ENCODE peak calls at places on chromosomes 11 and 22, in four cellular contexts. I is WTC11, T is HepG2, F is K562. D is an unnamed sample.

GRCh38 chr11:109978895-109979294 is 114.3 kb upstream of the ZC3H12C start:
- DNase-seq in I (no peak), F (no peak), T (no peak), D (no peak)

GRCh38 chr11:1116666-1117390 is 40.9 kb upstream of the MUC5AC start:
- DNase-seq in F (no peak), I (no peak), T (no peak), D (no peak)

GRCh38 chr11:18798941-18799469 is 7.4 kb upstream of the PTPN5 start:
- DNase-seq in F (no peak), T (no peak), I (no peak), D (peak)

GRCh38 chr11:44992181-44992582 is 41.5 kb upstream of the TP53I11 start:
- DNase-seq in F (no peak), I (no peak), T (no peak), D (no peak)

GRCh38 chr11:15819679-15820286 is 536.6 kb downstream of the SOX6 start:
- DNase-seq in I (peak), F (peak), T (peak), D (peak)

GRCh38 chr22:46303347-46303965 is 6.8 kb downstream of the GTSE1 start:
- DNase-seq in F (no peak), T (no peak), I (no peak), D (no peak)

GRCh38 chr11:122488892-122489291 is 166.6 kb upstream of the UBASH3B start:
- DNase-seq in I (no peak), F (no peak), T (no peak), D (no peak)

GRCh38 chr11:24356501-24356900 is 140.4 kb upstream of the LUZP2 start:
- DNase-seq in T (no peak), F (no peak), I (no peak), D (no peak)

GRCh38 chr11:117226388-117227385 is 5.2 kb downstream of the PCSK7 start:
- DNase-seq in I (no peak), T (peak), F (peak), D (peak)

GRCh38 chr11:73198677-73199076 is 19.4 kb upstream of the P2RY2 start:
- DNase-seq in F (no peak), I (peak), T (peak), D (no peak)

GRCh38 chr11:77776455-77776854 is 44.1 kb downstream of the RSF1 start:
- DNase-seq in I (no peak), F (no peak), T (peak), D (peak)

GRCh38 chr11:444397-445144 is 2.8 kb upstream of the ANO9 start:
- DNase-seq in F (peak), I (no peak), T (no peak), D (no peak)

GRCh38 chr22:30208631-30209603 is 37.6 kb downstream of the LIF start:
- DNase-seq in T (peak), F (peak), I (no peak), D (no peak)

GRCh38 chr11:121723261-121723741 is 270.5 kb upstream of the SORL1-AS1 start:
- DNase-seq in I (peak), T (no peak), F (no peak), D (no peak)

GRCh38 chr11:105489431-105489830 is 120.4 kb upstream of the GRIA4 start:
- DNase-seq in T (no peak), I (no peak), F (no peak), D (no peak)

GRCh38 chr22:42296381-42296853 is 26.0 kb upstream of the TCF20 start:
- DNase-seq in I (peak), F (no peak), T (no peak), D (no peak)

GRCh38 chr11:26983645-26984044 is 10.3 kb upstream of the FIBIN start:
- DNase-seq in F (no peak), I (peak), T (no peak), D (no peak)

GRCh38 chr11:122803306-122803705 is 35.0 kb upstream of the CRTAM start:
- DNase-seq in F (no peak), I (no peak), T (no peak), D (no peak)

GRCh38 chr22:23072035-23072910 is 2.0 kb downstream of the GNAZ start:
- DNase-seq in F (no peak), I (no peak), T (no peak), D (no peak)

GRCh38 chr11:70016666-70017347 is 61.3 kb upstream of the ANO1 start:
- DNase-seq in I (no peak), T (no peak), F (no peak), D (no peak)

GRCh38 chr11:120128392-120129172 is 9.3 kb downstream of the TRIM29 start:
- DNase-seq in T (peak), I (no peak), F (no peak), D (peak)

GRCh38 chr11:70844387-70844786 is 408.0 kb downstream of the SHANK2 start:
- DNase-seq in T (no peak), F (no peak), I (no peak), D (no peak)

GRCh38 chr11:86301742-86302091 is 323 bp upstream of the HIKESHI start:
- DNase-seq in F (no peak), T (no peak), I (no peak), D (no peak)

GRCh38 chr11:31628111-31628510 is 118.5 kb downstream of the ELP4 start:
- DNase-seq in T (no peak), I (no peak), F (no peak), D (no peak)

GRCh38 chr11:68641880-68642279 is 42.5 kb upstream of the GAL start:
- DNase-seq in T (no peak), I (no peak), F (no peak), D (no peak)

GRCh38 chr11:68646832-68647231 is 37.5 kb upstream of the GAL start:
- DNase-seq in I (no peak), F (no peak), T (no peak), D (no peak)

GRCh38 chr11:68643576-68643975 is 40.8 kb upstream of the GAL start:
- DNase-seq in I (no peak), T (no peak), F (peak), D (no peak)
- TF ChIP-seq ELF4 in I (no peak), T (no peak), F (no peak), D (no peak)

GRCh38 chr11:102473543-102473942 is 21.0 kb upstream of the TMEM123 start:
- DNase-seq in I (no peak), T (no peak), F (no peak), D (no peak)
- TF ChIP-seq ELF4 in I (no peak), T (no peak), F (no peak), D (no peak)

DNA sequence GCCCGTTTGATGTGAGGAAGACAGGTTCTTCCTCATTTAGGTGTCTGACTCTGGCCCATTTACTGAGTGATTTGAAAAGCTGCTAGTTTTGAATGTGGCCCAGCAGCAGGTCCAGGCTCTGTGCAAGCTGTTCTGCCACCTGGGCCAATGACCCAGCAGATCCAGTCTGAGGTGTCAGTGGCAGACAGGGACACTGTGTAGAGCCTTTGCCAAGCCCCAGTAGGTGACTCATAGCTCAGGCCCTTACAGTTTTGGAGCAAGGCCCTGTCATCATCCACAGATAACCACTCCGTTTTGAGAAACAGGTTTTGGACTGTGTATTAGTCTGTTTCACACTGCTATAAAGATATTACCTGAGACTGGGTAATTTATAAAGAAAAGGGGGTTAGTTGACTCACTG is 23.9 kb downstream of the TSPAN32 start:
- DNase-seq in T (no peak), F (no peak), I (no peak), D (no peak)
- TF ChIP-seq ELF4 in T (no peak), F (no peak), I (no peak), D (no peak)

DNA sequence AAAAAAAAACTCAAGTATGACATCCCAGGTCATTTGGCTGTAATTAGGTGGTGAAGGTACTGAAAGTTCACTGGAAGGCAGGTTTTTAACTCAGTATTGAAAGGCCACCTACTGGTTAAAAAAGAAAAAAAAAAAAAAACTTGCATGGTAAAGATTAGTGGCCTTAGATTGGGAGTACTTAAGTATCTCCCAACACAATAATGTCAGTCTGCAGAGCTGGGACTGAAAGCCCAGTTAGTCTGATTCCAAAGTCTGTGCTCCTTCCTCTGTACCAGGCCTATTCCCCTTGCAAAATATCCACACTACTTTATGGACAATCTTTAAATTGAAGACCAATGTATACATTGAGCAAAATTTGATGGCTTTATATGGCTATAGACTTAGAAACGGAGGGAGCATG is 85.5 kb downstream of the NOX4 start:
- DNase-seq in I (no peak), T (no peak), F (no peak), D (no peak)
- TF ChIP-seq ELF4 in I (no peak), T (no peak), F (no peak), D (no peak)

DNA sequence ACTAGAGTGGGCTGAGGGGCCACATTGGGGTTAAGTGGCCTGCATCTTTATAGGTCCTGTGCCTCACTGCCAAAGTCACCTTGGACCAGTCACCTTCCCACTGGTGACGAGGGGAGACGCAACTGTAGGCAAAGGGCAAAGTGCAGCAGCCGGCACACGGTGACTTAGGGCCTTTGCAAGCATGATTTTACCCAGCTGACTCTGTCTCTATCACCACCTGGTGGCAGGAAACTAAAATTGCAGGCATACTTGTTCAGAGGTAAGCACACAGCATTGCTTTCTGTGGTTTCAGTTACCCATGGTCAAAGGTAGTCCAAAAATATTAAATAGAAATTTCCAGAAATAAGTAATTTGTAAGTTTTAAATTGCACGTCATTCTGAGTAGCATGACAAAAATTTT is 1164.4 kb downstream of the BRD1 start:
- DNase-seq in F (peak), T (peak), I (no peak), D (peak)
- TF ChIP-seq ELF4 in F (no peak), T (no peak), I (no peak), D (no peak)

GRCh38 chr11:36385121-36385530 is 89.0 kb downstream of the PRR5L start:
- DNase-seq in T (no peak), F (no peak), I (no peak), D (no peak)
- TF ChIP-seq ELF4 in T (no peak), F (no peak), I (no peak), D (no peak)

DNA sequence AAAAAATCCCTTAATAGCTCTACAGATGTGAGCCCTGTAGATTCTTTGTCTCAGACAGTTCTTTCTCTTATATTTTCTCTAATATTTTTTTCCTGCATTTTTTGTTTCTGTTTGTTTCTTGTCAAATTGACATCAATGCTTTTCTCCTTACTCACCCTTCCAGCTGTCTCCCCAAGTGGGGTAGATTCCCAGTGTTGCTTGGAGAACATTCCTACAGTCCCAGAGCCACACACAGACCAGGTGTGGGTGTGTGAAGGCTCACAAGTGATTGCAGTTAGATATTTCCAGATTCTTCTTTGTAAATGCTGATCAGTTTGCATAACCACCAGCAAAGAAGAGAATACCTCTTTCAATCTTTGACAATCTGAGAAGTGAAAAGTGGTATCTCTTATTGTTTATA is 7.5 kb downstream of the VPS51 start:
- DNase-seq in I (no peak), T (no peak), F (no peak), D (no peak)
- TF ChIP-seq ELF4 in I (no peak), T (no peak), F (no peak), D (no peak)

GRCh38 chr22:47619631-47620030 is 857.2 kb downstream of the TBC1D22A start:
- DNase-seq in F (no peak), I (no peak), T (no peak), D (no peak)

GRCh38 chr22:47622541-47622940 is 860.1 kb downstream of the TBC1D22A start:
- DNase-seq in T (no peak), F (no peak), I (no peak), D (no peak)

GRCh38 chr22:47618611-47619010 is 856.2 kb downstream of the TBC1D22A start:
- DNase-seq in T (no peak), I (no peak), F (no peak), D (no peak)

GRCh38 chr22:47621253-47621652 is 858.8 kb downstream of the TBC1D22A start:
- DNase-seq in T (no peak), I (no peak), F (no peak), D (no peak)

DNA sequence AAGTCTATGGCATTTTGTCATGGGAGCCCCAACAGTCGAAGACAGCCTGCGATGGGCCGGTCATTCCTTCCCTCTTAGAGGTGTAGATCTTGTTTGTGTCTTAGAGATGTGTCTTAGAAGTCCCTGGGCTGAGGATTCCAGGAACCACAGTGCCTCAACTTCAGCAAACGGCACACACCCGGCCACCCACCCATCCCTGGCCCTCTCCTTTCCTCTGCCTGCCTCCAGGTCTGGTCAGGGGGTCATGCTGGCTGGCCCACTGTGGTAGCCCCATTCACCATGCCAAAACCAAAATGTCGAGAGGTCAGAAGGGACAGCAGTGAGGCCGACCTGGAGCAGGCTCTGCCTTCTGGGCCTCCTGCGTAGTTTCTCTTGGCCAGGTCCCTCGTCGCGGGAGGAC is 857.9 kb downstream of the TBC1D22A start:
- DNase-seq in I (no peak), T (no peak), F (no peak), D (no peak)
- TF ChIP-seq ELF4 in I (no peak), T (no peak), F (no peak), D (no peak)

GRCh38 chr11:36014499-36014898 is 70.6 kb downstream of the LDLRAD3 start:
- DNase-seq in I (no peak), T (no peak), F (no peak), D (no peak)

GRCh38 chr11:36013950-36014349 is 70.1 kb downstream of the LDLRAD3 start:
- DNase-seq in I (no peak), T (no peak), F (no peak), D (no peak)

GRCh38 chr11:36012979-36013378 is 69.1 kb downstream of the LDLRAD3 start:
- DNase-seq in T (no peak), I (no peak), F (no peak), D (no peak)

GRCh38 chr11:36011574-36011973 is 67.7 kb downstream of the LDLRAD3 start:
- DNase-seq in F (no peak), I (no peak), T (no peak), D (no peak)

DNA sequence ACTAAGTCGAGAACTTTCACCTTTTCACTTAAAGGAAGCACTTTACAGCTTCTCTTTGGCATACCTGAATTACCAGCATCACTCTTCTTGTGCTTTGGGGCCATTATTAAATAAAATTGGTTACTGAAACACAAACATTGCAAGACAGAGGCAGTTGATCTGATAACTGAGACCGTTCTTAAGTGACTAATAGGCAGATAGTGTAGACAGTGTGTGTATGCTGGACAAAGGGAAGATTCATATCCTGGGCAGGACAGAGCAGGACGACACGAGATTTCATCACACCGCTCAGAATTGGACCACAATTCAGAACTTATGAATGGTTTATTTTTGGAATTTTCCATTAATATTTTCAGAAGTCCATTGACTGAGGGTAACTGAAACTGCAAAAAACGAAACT is 68.5 kb downstream of the LDLRAD3 start:
- DNase-seq in I (no peak), F (no peak), T (no peak), D (no peak)
- TF ChIP-seq ELF4 in I (no peak), F (no peak), T (no peak), D (no peak)